ENCODE peak calls at places on chromosomes 13 and 19, in nine cellular contexts. X is Panc1, W is pancreas, H is left ventricle myocardium inferior, K is HFFc6, P is fibroblast of lung, Z is colonic mucosa, S is heart left ventricle, D is endothelial cell. Y is an unnamed sample.

GRCh38 chr19:33670398-33670797 is 48.6 kb downstream of the CHST8 start:
- DNase-seq in X (no peak), W (no peak), H (no peak), K (no peak), P (no peak), Z (no peak), S (no peak), D (no peak), Y (no peak)

GRCh38 chr19:7505682-7506384 is 10.1 kb upstream of the ZNF358 start:
- DNase-seq in X (no peak), W (no peak), H (no peak), K (no peak), P (no peak), Z (no peak), S (no peak), D (peak), Y (peak)

GRCh38 chr19:55041627-55042343 is 3.7 kb upstream of the GP6 start:
- DNase-seq in X (no peak), W (no peak), H (no peak), K (no peak), P (no peak), Z (no peak), S (no peak), D (peak), Y (peak)

GRCh38 chr19:4338441-4339350 is at the start of gene STAP2:
- DNase-seq in X (no peak), W (peak), H (no peak), K (no peak), P (no peak), Z (peak), S (no peak), D (peak), Y (peak)

GRCh38 chr13:73960474-73960873 is 173.7 kb downstream of the KLF12 start:
- DNase-seq in X (no peak), W (no peak), H (no peak), K (no peak), P (no peak), Z (no peak), S (no peak), D (no peak), Y (no peak)

GRCh38 chr19:18002347-18002850 is 5.6 kb upstream of the ARRDC2 start:
- DNase-seq in X (no peak), W (no peak), H (peak), K (no peak), P (no peak), Z (no peak), S (no peak), D (no peak), Y (peak)

GRCh38 chr13:45133396-45134118 is 13.2 kb downstream of the GTF2F2 start:
- DNase-seq in X (no peak), W (no peak), H (no peak), K (no peak), P (peak), Z (no peak), S (no peak), D (no peak), Y (no peak)

GRCh38 chr13:92297971-92298942 is 899.8 kb downstream of the GPC5 start:
- DNase-seq in X (no peak), W (no peak), H (no peak), K (no peak), P (no peak), Z (no peak), S (no peak), D (no peak), Y (no peak)

GRCh38 chr13:98144501-98145350 is 1.8 kb downstream of the FARP1 start:
- DNase-seq in X (no peak), W (no peak), H (no peak), K (peak), P (peak), Z (peak), S (no peak), D (peak), Y (no peak)

GRCh38 chr19:48629599-48630288 is 7.4 kb downstream of the DBP start:
- DNase-seq in X (no peak), W (no peak), H (peak), K (no peak), P (peak), Z (peak), S (no peak), D (peak), Y (peak)

GRCh38 chr19:5128932-5129389 is 160.0 kb downstream of the KDM4B start:
- DNase-seq in X (no peak), W (peak), H (no peak), K (no peak), P (peak), Z (no peak), S (peak), D (no peak), Y (no peak)

GRCh38 chr19:39408392-39409206 is 2.0 kb downstream of the ZFP36 start:
- DNase-seq in X (peak), W (peak), H (no peak), K (peak), P (peak), Z (peak), S (no peak), D (no peak), Y (peak)

GRCh38 chr13:108176685-108177274 is 38.6 kb downstream of the LIG4 start:
- DNase-seq in X (no peak), W (no peak), H (no peak), K (no peak), P (peak), Z (peak), S (no peak), D (peak), Y (peak)

GRCh38 chr13:33110386-33110712 is 94.1 kb downstream of the KL start:
- DNase-seq in X (no peak), W (no peak), H (no peak), K (no peak), P (no peak), Z (no peak), S (no peak), D (no peak), Y (no peak)

GRCh38 chr13:93882086-93882651 is 597.3 kb downstream of the DCT start:
- DNase-seq in X (no peak), W (no peak), H (no peak), K (peak), P (peak), Z (no peak), S (no peak), D (no peak), Y (no peak)

GRCh38 chr19:16737909-16738308 is 18.3 kb downstream of the NWD1 start:
- DNase-seq in X (no peak), W (no peak), H (no peak), K (no peak), P (peak), Z (peak), S (no peak), D (no peak), Y (no peak)

DNA sequence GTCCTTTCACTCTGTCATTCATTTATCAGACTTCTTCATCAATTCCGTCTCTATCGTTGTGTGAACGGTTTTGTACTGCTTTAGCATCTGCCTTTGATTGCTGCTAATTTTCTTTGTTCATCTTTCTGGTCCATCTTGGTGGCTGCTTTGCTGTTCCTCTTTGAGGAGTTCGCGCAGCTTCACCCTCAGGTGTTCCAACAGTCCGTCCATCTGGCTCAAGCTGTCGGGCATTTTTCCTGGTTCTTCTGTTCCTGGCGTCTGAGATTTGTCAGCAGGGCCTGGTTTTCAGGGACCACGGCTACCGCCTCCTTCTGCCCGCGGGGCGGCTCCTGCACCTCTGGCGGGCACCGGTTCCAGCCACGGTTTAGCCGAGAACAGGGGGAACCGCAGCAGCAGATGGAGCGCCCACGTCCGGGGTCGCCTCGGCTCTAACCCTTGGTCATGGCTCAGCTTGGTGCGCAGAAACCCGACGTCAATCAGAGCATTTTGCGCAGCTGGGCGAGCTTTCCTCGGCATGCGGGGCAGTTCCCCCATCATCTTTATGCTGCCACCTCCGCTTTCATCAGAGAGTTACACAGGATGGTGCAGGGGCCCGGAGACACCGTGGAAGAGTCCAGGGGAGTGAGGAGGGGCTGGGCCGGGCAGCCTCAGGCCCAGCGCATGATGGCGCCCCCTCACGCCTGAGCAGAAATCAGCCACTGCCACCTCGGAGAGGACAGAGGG is 89.5 kb downstream of the ZNF100 start:
- DNase-seq in X (no peak), W (peak), H (peak), K (no peak), P (no peak), Z (no peak), S (no peak), D (no peak), Y (peak)
- TF ChIP-seq CTCF in X (no peak), W (no peak), H (peak), K (no peak), P (no peak), Z (no peak), S (no peak), D (no peak), Y (no peak)

GRCh38 chr13:100235311-100235901 is 146.5 kb downstream of the PCCA start:
- DNase-seq in X (peak), W (no peak), H (no peak), K (peak), P (peak), Z (peak), S (no peak), D (peak), Y (peak)
- TF ChIP-seq CTCF in X (peak), W (no peak), H (peak), K (peak), P (peak), Z (peak), S (peak), D (peak), Y (peak)

GRCh38 chr19:29548483-29549085 is 22.8 kb downstream of the VSTM2B start:
- DNase-seq in X (no peak), W (no peak), H (no peak), K (no peak), P (no peak), Z (no peak), S (no peak), D (no peak), Y (no peak)

GRCh38 chr19:29547981-29548380 is 22.2 kb downstream of the VSTM2B start:
- DNase-seq in X (no peak), W (no peak), H (no peak), K (no peak), P (no peak), Z (no peak), S (no peak), D (no peak), Y (no peak)

GRCh38 chr19:29547361-29547960 is 21.7 kb downstream of the VSTM2B start:
- DNase-seq in X (no peak), W (no peak), H (no peak), K (no peak), P (no peak), Z (no peak), S (no peak), D (no peak), Y (no peak)

GRCh38 chr19:29550896-29551295 is 25.1 kb downstream of the VSTM2B start:
- DNase-seq in X (no peak), W (no peak), H (no peak), K (no peak), P (no peak), Z (no peak), S (no peak), D (no peak), Y (no peak)

DNA sequence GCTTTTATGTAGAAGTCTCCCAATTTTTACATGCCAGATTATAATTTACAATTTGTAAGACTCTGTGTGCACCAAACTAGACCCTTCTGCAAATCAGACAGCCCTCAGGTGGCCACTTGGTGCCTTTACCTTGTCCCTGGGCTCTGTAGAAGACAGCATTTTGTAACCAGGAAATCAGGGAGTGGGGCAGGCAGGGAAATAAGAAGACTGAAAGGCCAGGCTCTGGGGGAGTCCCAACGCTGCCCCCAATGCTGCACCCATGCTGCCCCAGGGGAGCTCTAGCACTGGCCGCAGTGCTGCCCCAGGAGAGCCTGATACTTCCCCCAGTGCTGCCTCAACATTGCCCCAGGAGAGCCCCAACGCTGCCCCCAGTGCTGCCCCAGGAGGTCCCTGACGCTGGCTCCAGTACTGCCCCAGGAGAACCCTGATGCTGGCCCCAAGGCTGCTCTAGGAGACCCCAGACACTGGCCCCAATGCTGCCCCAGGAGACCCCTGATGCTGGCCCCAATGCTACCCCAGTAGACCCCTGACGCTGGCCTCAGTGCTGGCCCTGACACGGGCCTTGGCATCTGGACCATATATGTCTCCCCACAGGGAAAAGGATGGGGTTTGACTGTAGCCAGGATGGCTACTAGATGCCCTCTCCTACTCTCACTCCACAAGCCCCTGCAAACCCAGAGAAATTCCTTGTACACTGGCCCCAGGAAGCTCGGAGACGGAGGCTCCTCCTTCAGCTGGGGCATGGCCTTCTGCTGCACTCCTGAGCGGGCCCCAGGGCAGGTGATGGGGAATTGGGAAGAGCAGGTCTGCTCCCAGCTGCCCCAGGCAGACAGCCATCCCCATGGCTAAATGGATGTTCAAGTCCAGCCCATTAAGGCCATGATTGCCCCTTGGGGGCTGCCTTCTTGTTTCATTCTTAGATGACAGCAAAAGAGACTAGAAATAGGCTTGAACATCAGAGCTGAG is 23.6 kb downstream of the VSTM2B start:
- DNase-seq in X (no peak), W (no peak), H (no peak), K (no peak), P (no peak), Z (no peak), S (no peak), D (no peak), Y (no peak)
- TF ChIP-seq CTCF in X (no peak), W (no peak), H (no peak), K (no peak), P (no peak), Z (no peak), S (no peak), D (no peak), Y (no peak)

GRCh38 chr19:46866407-46867132 is 5.8 kb downstream of the ARHGAP35 start:
- DNase-seq in X (no peak), W (no peak), H (no peak), K (no peak), P (no peak), Z (no peak), S (no peak), D (no peak), Y (no peak)

GRCh38 chr19:46862974-46863632 is 2.3 kb downstream of the ARHGAP35 start:
- DNase-seq in X (no peak), W (no peak), H (no peak), K (no peak), P (no peak), Z (no peak), S (no peak), D (no peak), Y (no peak)

GRCh38 chr19:46861691-46862503 is 1.1 kb downstream of the ARHGAP35 start:
- DNase-seq in X (no peak), W (no peak), H (no peak), K (no peak), P (no peak), Z (peak), S (peak), D (no peak), Y (peak)

GRCh38 chr19:46862504-46862835 is 1.7 kb downstream of the ARHGAP35 start:
- DNase-seq in X (no peak), W (no peak), H (no peak), K (no peak), P (no peak), Z (no peak), S (no peak), D (no peak), Y (no peak)

DNA sequence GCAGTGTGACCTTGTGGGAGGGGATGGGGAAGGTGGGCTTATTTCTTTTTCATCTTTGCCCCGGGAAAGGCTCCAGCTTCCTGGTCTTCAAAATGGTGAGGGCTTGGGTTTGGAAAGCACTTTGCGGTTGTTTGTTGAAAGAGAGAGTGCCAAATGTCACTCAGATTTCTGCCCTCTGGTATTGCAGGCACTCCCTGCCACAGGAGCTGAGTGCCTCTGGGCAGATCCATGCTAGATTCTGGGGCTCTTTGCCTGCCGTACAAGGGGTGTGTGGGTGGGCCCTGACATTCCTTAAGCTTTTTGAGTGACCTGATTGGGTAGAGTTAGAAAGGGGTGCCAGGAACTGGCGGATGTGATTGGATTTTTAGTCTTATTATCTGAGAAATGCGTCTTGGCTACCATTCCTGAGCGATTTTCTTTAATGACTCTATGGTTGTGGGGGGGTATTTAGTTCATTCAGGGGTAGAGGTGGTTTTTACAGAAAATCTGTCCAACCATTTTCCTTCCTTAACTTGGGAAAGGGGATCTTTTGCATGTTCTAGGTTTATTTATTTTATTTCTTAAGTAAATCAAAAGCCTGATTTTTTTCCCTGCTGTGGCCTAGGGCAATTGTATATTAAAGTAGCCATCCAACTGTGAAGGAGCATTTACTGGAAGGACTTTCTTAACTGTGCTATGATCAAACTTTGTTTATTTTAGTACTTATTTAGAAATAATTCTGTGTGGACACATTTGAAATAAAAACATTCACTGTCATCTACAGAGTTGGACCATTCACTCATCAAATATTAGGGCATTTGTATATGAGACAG is 3.2 kb downstream of the ARHGAP35 start:
- DNase-seq in X (no peak), W (no peak), H (no peak), K (peak), P (peak), Z (no peak), S (peak), D (no peak), Y (no peak)
- TF ChIP-seq CTCF in X (no peak), W (no peak), H (no peak), K (no peak), P (no peak), Z (no peak), S (no peak), D (no peak), Y (no peak)

DNA sequence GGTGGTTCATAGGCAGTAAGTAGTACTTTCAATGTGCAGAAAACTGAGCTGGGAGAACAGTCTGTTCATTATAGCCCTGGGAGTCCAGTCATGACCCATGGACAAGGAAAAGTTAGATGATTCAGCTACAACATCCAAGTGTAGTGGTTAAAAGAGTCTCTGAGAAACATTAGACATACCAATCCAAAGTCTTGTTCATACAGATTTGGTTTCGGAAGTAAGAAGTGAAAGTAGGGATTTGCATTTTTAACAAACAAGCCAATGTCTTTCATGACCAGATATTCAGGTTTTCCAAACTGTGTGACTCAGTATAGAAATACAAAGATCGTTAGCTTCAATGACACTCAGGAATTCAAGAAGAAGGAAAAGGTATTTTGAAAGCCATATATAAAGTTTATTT is 345.3 kb downstream of the SLITRK1 start:
- DNase-seq in X (no peak), W (no peak), H (no peak), K (peak), P (no peak), Z (no peak), S (no peak), D (no peak), Y (no peak)
- TF ChIP-seq CTCF in X (no peak), W (no peak), H (no peak), K (no peak), P (no peak), Z (no peak), S (no peak), D (no peak), Y (no peak)

GRCh38 chr19:11551603-11552235 is 7.3 kb downstream of the ELOF1 start:
- DNase-seq in X (no peak), W (no peak), H (no peak), K (peak), P (no peak), Z (no peak), S (no peak), D (peak), Y (peak)
- TF ChIP-seq CTCF in X (no peak), W (no peak), H (peak), K (peak), P (peak), Z (no peak), S (peak), D (peak), Y (peak)

GRCh38 chr19:34838753-34839431 is 65.9 kb upstream of the ZNF599 start:
- DNase-seq in X (no peak), W (peak), H (no peak), K (no peak), P (peak), Z (peak), S (no peak), D (peak), Y (peak)

GRCh38 chr19:34837262-34837661 is 64.2 kb upstream of the ZNF599 start:
- DNase-seq in X (no peak), W (peak), H (peak), K (no peak), P (no peak), Z (peak), S (peak), D (peak), Y (no peak)

GRCh38 chr19:34835952-34836351 is 62.9 kb upstream of the ZNF599 start:
- DNase-seq in X (no peak), W (no peak), H (no peak), K (no peak), P (no peak), Z (no peak), S (no peak), D (no peak), Y (no peak)

GRCh38 chr19:34841780-34842179 is 68.8 kb upstream of the ZNF599 start:
- DNase-seq in X (no peak), W (no peak), H (no peak), K (no peak), P (no peak), Z (no peak), S (no peak), D (no peak), Y (no peak)

DNA sequence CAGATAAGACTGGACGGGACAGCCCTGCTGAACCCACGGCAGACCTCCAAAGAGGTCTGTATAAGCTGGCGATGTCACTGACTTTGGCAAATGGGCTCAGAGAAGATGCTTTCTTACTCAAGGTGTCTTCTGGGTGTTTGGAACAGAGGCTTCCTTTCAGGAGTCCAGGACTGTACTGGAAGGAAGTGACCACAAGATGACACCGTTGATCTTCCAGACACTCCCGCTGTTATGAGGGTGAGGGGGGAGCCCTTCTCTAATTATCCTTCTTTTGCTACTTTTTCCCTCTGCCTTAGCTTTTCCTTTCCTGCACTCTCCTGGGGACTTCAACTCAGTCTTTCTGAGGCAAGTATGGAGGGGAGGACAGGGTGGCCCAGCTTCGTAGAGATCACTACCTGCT is 65.2 kb upstream of the ZNF599 start:
- DNase-seq in X (no peak), W (no peak), H (no peak), K (no peak), P (peak), Z (no peak), S (no peak), D (no peak), Y (no peak)
- TF ChIP-seq CTCF in X (no peak), W (no peak), H (no peak), K (no peak), P (no peak), Z (no peak), S (peak), D (no peak), Y (no peak)